ENCODE peak calls at places on chromosome X, in five cellular contexts. T is HepG2, O is NT2/D1, X is GM12878, P is H1. Q is an unnamed sample.

GRCh38 chrX:134990475-134991473 is at the start of gene SMIM10:
- DNase-seq in X (no peak), T (no peak), O (no peak), P (no peak), Q (peak; percentile 80)

GRCh38 chrX:147901476-147902126 is 10.1 kb upstream of the FMR1 start:
- DNase-seq in X (no peak), T (no peak), O (no peak), P (no peak), Q (no peak)

GRCh38 chrX:26952213-26952612 is 510.9 kb downstream of the PPP4R3C start:
- DNase-seq in O (no peak), T (no peak), P (no peak), X (no peak), Q (no peak)

GRCh38 chrX:1248381-1249061 is 20.1 kb upstream of the CSF2RA start:
- DNase-seq in T (peak; percentile 7), P (no peak), O (peak; percentile 91), X (no peak), Q (peak; percentile 32)

GRCh38 chrX:30961387-30961786 is 72.3 kb upstream of the TAB3 start:
- DNase-seq in X (no peak), T (peak; percentile 28), P (no peak), O (no peak), Q (no peak)

GRCh38 chrX:88991583-88992132 is 244.6 kb downstream of the CPXCR1 start:
- DNase-seq in P (no peak), T (no peak), X (no peak), O (no peak), Q (no peak)

GRCh38 chrX:154013614-154014360 is 5.9 kb downstream of the IRAK1 start:
- DNase-seq in X (no peak), T (no peak), P (no peak), O (no peak), Q (peak; percentile 78)

GRCh38 chrX:64188901-64189300 is 16.6 kb downstream of the AMER1 start:
- DNase-seq in T (peak; percentile 54), P (no peak), X (no peak), O (no peak), Q (no peak)

GRCh38 chrX:13147758-13148157 is 103.3 kb upstream of the FAM9C start:
- DNase-seq in X (no peak), O (no peak), T (no peak), P (no peak), Q (no peak)

GRCh38 chrX:94089149-94089548 is 415.1 kb downstream of the FAM133A start:
- DNase-seq in O (no peak), P (no peak), T (no peak), X (no peak), Q (no peak)

GRCh38 chrX:31445542-31445941 is 373.7 kb upstream of the FTHL17 start:
- DNase-seq in X (no peak), P (no peak), T (no peak), O (no peak), Q (no peak)

GRCh38 chrX:125621588-125621927 is 301.9 kb downstream of the TEX13C start:
- DNase-seq in X (no peak), T (no peak), P (no peak), O (no peak), Q (no peak)

GRCh38 chrX:139802048-139802447 is 94.1 kb upstream of the MCF2 start:
- DNase-seq in O (no peak), X (no peak), T (no peak), P (no peak), Q (no peak)

GRCh38 chrX:29044802-29045201 is 457.6 kb downstream of the IL1RAPL1 start:
- DNase-seq in O (no peak), X (no peak), T (no peak), P (no peak), Q (no peak)

GRCh38 chrX:150234126-150234525 is 129.0 kb upstream of the MAMLD1 start:
- DNase-seq in T (no peak), X (no peak), P (no peak), O (no peak), Q (no peak)

GRCh38 chrX:9372866-9373265 is 92.0 kb upstream of the TBL1X start:
- DNase-seq in P (no peak), O (no peak), X (no peak), T (no peak), Q (no peak)

GRCh38 chrX:136839196-136839595 is 41.3 kb downstream of the RBMX start:
- DNase-seq in T (no peak), O (no peak), X (no peak), P (no peak), Q (no peak)

GRCh38 chrX:3548743-3549441 is 164.6 kb downstream of the PRKX start:
- DNase-seq in T (peak; percentile 0), X (no peak), P (no peak), O (no peak), Q (peak; percentile 26)

GRCh38 chrX:24506082-24506481 is 41.0 kb downstream of the PDK3 start:
- DNase-seq in X (peak; percentile 12), T (no peak), P (no peak), O (no peak), Q (no peak)

GRCh38 chrX:49137492-49137891 is 14.0 kb upstream of the GPKOW start:
- DNase-seq in T (peak; percentile 70), P (no peak), X (no peak), O (no peak), Q (no peak)

GRCh38 chrX:34638116-34638515 is 19.0 kb downstream of the TMEM47 start:
- DNase-seq in T (peak; percentile 1), X (no peak), P (no peak), O (no peak), Q (no peak)

GRCh38 chrX:123108513-123109427 is 75.3 kb upstream of the GRIA3 start:
- DNase-seq in O (no peak), X (no peak), P (no peak), T (no peak), Q (no peak)

GRCh38 chrX:53073115-53073581 is 9.0 kb upstream of the TSPYL2 start:
- DNase-seq in P (no peak), O (no peak), X (no peak), T (no peak), Q (no peak)

GRCh38 chrX:54180403-54180802 is 2.7 kb downstream of the FAM120C start:
- DNase-seq in P (no peak), X (no peak), T (no peak), O (no peak), Q (no peak)

GRCh38 chrX:113580486-113580885 is 739.9 kb upstream of the AMOT start:
- DNase-seq in X (no peak), O (no peak), P (no peak), T (no peak), Q (no peak)

GRCh38 chrX:113586281-113586898 is 745.8 kb upstream of the AMOT start:
- DNase-seq in X (no peak), P (no peak), T (no peak), O (no peak), Q (no peak)
- TF ChIP-seq SUZ12 in X (no peak), P (no peak), T (no peak), O (no peak), Q (no peak)

GRCh38 chrX:118988913-118989312 is 14.5 kb downstream of the LONRF3 start:
- DNase-seq in T (no peak), P (no peak), X (no peak), O (no peak), Q (no peak)

GRCh38 chrX:118990512-118991227 is 16.3 kb downstream of the LONRF3 start:
- DNase-seq in T (no peak), P (no peak), X (no peak), O (peak; percentile 25), Q (no peak)

GRCh38 chrX:118989886-118990285 is 15.5 kb downstream of the LONRF3 start:
- DNase-seq in P (no peak), X (no peak), O (no peak), T (no peak), Q (no peak)
- TF ChIP-seq SUZ12 in P (no peak), X (no peak), O (no peak), T (no peak), Q (no peak)

GRCh38 chrX:112837531-112837930 is 3.1 kb downstream of the AMOT start:
- DNase-seq in P (no peak), X (no peak), T (no peak), O (no peak), Q (no peak)

GRCh38 chrX:112841114-112841819 is 636 bp upstream of the AMOT start:
- DNase-seq in O (peak; percentile 75), P (peak; percentile 50), T (peak; percentile 43), X (no peak), Q (peak; percentile 96)

GRCh38 chrX:112839856-112840255 is 775 bp downstream of the AMOT start:
- DNase-seq in O (no peak), X (no peak), T (no peak), P (no peak), Q (no peak)

GRCh38 chrX:112841820-112842157 is 1.2 kb upstream of the AMOT start:
- DNase-seq in O (no peak), T (no peak), X (no peak), P (no peak), Q (no peak)

GRCh38 chrX:112840382-112841113 is at the start of gene AMOT:
- DNase-seq in X (no peak), T (peak; percentile 1), P (peak; percentile 58), O (peak; percentile 89), Q (peak; percentile 89)
- TF ChIP-seq SUZ12 in X (no peak), T (no peak), P (no peak), O (no peak), Q (no peak)

GRCh38 chrX:19747672-19748610 is 139.5 kb downstream of the SH3KBP1 start:
- DNase-seq in X (no peak), O (no peak), P (no peak), T (no peak), Q (no peak)
- TF ChIP-seq SUZ12 in X (no peak), O (no peak), P (no peak), T (no peak), Q (no peak)

DNA sequence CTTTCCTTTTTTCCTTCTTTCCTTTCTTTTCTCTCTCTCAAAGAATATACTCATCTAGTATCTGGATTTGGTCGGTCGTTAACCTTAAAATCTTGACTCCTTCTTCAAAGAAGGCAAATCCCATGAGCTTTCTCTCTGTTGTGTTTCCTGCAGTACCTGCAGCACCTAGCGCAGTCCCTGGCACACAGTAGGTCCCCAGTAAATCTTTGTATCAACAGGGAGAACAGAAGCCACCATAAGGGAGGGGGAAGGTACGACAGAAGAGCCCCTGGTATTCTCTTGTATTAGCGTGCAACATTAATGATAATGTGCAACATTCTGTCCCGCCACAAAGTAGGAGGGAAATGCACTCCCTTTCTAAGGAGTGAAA is 133.5 kb downstream of the AMELX start:
- DNase-seq in X (no peak), T (no peak), P (no peak), O (no peak), Q (no peak)
- TF ChIP-seq SUZ12 in X (no peak), T (no peak), P (no peak), O (no peak), Q (no peak)

Q was measured in HEK293T.